ENCODE peak calls at places on chromosomes 16 and 17, in four cellular contexts. One of them, this sample, is unnamed.

GRCh38 chr16:27690604-27691003 is 140.7 kb downstream of the KATNIP start:
- DNase-seq in cardiac fibroblast: peak; percentile 46
- DNase-seq in fibroblast of mammary gland: peak; percentile 21
- DNase-seq in pancreas: no peak
- DNase-seq in this sample: no peak

GRCh38 chr17:16444258-16444886 is 29.0 kb downstream of the TRPV2 start:
- DNase-seq in cardiac fibroblast: no peak
- DNase-seq in fibroblast of mammary gland: peak; percentile 43
- DNase-seq in pancreas: peak; percentile 47
- DNase-seq in this sample: no peak

GRCh38 chr16:79806757-79807156 is 206.2 kb upstream of the MAF start:
- DNase-seq in cardiac fibroblast: no peak
- DNase-seq in fibroblast of mammary gland: no peak
- DNase-seq in pancreas: no peak
- DNase-seq in this sample: no peak

GRCh38 chr16:68778551-68779231 is 41.6 kb downstream of the CDH1 start:
- DNase-seq in cardiac fibroblast: no peak
- DNase-seq in fibroblast of mammary gland: no peak
- DNase-seq in pancreas: peak; percentile 75
- DNase-seq in this sample: no peak

GRCh38 chr17:17342242-17342945 is 39.2 kb downstream of the NT5M start:
- DNase-seq in cardiac fibroblast: no peak
- DNase-seq in fibroblast of mammary gland: no peak
- DNase-seq in pancreas: no peak
- DNase-seq in this sample: no peak

GRCh38 chr17:27954521-27955495 is 61.6 kb upstream of the LYRM9 start:
- DNase-seq in cardiac fibroblast: no peak
- DNase-seq in fibroblast of mammary gland: no peak
- DNase-seq in pancreas: no peak
- DNase-seq in this sample: no peak

GRCh38 chr17:80931421-80932265 is 60.0 kb upstream of the CHMP6 start:
- DNase-seq in cardiac fibroblast: peak; percentile 30
- DNase-seq in fibroblast of mammary gland: peak; percentile 66
- DNase-seq in pancreas: no peak
- DNase-seq in this sample: no peak

GRCh38 chr17:17693253-17693954 is 12.1 kb downstream of the RAI1 start:
- DNase-seq in cardiac fibroblast: peak; percentile 47
- DNase-seq in fibroblast of mammary gland: no peak
- DNase-seq in pancreas: peak; percentile 87
- DNase-seq in this sample: peak; percentile 85

GRCh38 chr16:51053805-51054204 is 97.3 kb downstream of the SALL1 start:
- DNase-seq in cardiac fibroblast: no peak
- DNase-seq in fibroblast of mammary gland: no peak
- DNase-seq in pancreas: no peak
- DNase-seq in this sample: no peak

GRCh38 chr17:77875051-77875780 is 83.3 kb upstream of the TNRC6C start:
- DNase-seq in cardiac fibroblast: peak; percentile 67
- DNase-seq in fibroblast of mammary gland: no peak
- DNase-seq in pancreas: no peak
- DNase-seq in this sample: no peak

GRCh38 chr16:9836118-9836736 is 346.0 kb downstream of the GRIN2A start:
- DNase-seq in cardiac fibroblast: peak; percentile 12
- DNase-seq in fibroblast of mammary gland: peak; percentile 46
- DNase-seq in pancreas: no peak
- DNase-seq in this sample: no peak

GRCh38 chr17:41793749-41794602 is 7.5 kb upstream of the JUP start:
- DNase-seq in cardiac fibroblast: peak; percentile 70
- DNase-seq in fibroblast of mammary gland: no peak
- DNase-seq in pancreas: no peak
- DNase-seq in this sample: no peak

GRCh38 chr17:56939869-56940484 is 20.9 kb downstream of the COIL start:
- DNase-seq in cardiac fibroblast: peak; percentile 74
- DNase-seq in fibroblast of mammary gland: peak; percentile 64
- DNase-seq in pancreas: no peak
- DNase-seq in this sample: no peak

GRCh38 chr16:8721693-8722348 is 47.4 kb downstream of the ABAT start:
- DNase-seq in cardiac fibroblast: no peak
- DNase-seq in fibroblast of mammary gland: no peak
- DNase-seq in pancreas: no peak
- DNase-seq in this sample: no peak

GRCh38 chr17:74972107-74972972 is at the start of gene HID1:
- DNase-seq in cardiac fibroblast: no peak
- DNase-seq in fibroblast of mammary gland: no peak
- DNase-seq in pancreas: peak; percentile 92
- DNase-seq in this sample: peak; percentile 79

GRCh38 chr16:228151-228855 is 946 bp downstream of the LUC7L start:
- DNase-seq in cardiac fibroblast: peak; percentile 19
- DNase-seq in fibroblast of mammary gland: no peak
- DNase-seq in pancreas: no peak
- DNase-seq in this sample: no peak

GRCh38 chr17:16273929-16274339 is 56.9 kb downstream of the PIGL start:
- DNase-seq in cardiac fibroblast: no peak
- DNase-seq in fibroblast of mammary gland: peak; percentile 29
- DNase-seq in pancreas: no peak
- DNase-seq in this sample: no peak

GRCh38 chr16:4316732-4317461 is 1.0 kb downstream of the GLIS2 start:
- DNase-seq in cardiac fibroblast: peak; percentile 63
- DNase-seq in fibroblast of mammary gland: no peak
- DNase-seq in pancreas: peak; percentile 91
- DNase-seq in this sample: peak; percentile 84

DNA sequence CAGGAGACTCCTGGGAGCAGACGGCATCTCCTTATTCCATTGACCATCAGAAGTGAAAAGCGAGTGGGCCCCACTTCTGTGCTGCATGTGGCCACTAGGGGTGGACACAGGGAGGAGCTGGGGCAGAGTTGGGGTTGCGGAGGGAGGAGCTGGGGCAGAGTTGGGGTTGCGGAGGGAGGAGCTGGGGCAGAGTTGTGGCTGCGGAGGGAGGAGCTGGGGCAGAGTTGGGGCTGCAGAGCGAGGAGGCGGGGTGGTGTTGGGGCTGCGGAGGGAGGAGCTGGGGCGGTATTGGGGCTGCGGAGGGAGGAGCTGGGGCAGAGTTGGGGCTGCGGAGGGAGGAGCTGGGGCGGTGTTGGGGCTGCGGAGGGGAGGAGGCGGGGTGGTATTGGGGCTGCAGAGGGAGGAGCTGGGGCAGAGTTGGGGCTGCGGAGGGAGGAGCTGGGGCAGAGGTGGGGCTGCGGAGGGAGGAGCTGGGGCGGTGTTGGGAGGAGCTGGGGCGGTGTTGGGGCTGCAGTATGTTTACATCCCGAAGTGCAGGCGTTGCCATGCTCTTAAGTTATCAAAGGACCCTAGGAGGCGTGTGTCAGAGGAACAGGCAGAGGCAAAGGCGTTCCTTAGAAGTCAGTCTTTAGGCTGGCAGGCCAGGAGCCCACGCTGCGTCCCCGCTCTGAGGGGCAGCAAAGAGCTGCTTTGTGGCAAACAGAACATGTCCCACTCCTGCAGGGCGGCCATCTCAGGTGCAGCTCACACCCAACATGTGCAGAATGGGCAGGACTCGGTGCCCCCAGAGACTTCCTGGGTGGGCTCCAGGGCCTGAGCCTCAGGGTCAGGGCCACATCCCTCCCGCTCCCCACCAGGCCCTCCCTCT is 76.0 kb downstream of the ZNF778 start:
- DNase-seq in cardiac fibroblast: no peak
- DNase-seq in fibroblast of mammary gland: no peak
- DNase-seq in pancreas: no peak
- DNase-seq in this sample: no peak
- TF ChIP-seq CTCF in cardiac fibroblast: no peak
- TF ChIP-seq CTCF in fibroblast of mammary gland: peak; percentile 4
- TF ChIP-seq CTCF in pancreas: no peak
- TF ChIP-seq CTCF in this sample: no peak

DNA sequence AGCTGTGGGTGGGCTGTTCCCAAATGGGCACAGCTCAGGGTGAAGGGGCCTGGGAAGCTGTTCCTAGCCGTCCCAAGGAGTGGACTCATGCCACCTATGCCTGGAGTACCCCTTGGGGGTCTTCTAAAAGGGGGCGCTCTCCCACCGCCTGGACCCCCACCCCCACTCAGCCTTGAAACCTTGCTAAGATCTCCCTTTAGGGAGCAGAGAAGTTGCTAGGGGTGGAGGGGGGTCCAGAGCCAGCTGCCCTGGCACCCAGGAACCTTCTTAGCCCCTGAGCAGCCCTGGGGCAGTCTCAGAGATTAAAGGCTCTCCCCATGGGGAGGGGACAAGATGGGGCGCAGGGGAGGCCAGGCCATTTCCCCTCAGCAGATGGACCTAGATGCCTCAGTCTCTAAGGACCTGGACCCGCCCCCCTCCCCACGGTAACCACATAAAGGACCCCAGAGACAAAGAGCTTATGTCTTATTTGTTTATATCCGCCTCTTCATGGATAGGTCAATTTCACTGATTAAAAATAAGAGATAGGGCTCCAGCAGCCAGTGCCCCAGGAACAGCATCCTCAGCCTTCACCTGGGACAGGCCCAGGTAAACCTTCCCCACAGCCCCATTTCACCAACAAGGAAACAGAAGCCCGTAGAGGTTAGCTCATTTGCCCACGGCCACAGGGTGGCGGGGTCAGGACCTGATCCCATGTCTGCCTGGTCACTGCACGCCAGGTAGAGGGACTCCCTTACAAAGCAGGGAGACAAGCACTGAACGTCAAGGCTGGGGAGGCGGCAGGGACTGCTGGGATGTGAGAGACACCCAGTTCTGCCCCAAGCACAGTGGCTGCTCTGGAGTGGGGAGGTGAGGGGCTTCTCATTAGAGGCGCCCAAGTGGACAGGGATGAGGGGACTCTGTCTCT is 3.4 kb downstream of the MTSS2 start:
- DNase-seq in cardiac fibroblast: no peak
- DNase-seq in fibroblast of mammary gland: no peak
- DNase-seq in pancreas: peak; percentile 15
- DNase-seq in this sample: no peak
- H3K4me3 ChIP-seq in cardiac fibroblast: no peak overlapping the region
- H3K4me3 ChIP-seq in fibroblast of mammary gland: no peak overlapping the region
- H3K4me3 ChIP-seq in pancreas: no peak overlapping the region
- H3K4me3 ChIP-seq in this sample: no peak overlapping the region

DNA sequence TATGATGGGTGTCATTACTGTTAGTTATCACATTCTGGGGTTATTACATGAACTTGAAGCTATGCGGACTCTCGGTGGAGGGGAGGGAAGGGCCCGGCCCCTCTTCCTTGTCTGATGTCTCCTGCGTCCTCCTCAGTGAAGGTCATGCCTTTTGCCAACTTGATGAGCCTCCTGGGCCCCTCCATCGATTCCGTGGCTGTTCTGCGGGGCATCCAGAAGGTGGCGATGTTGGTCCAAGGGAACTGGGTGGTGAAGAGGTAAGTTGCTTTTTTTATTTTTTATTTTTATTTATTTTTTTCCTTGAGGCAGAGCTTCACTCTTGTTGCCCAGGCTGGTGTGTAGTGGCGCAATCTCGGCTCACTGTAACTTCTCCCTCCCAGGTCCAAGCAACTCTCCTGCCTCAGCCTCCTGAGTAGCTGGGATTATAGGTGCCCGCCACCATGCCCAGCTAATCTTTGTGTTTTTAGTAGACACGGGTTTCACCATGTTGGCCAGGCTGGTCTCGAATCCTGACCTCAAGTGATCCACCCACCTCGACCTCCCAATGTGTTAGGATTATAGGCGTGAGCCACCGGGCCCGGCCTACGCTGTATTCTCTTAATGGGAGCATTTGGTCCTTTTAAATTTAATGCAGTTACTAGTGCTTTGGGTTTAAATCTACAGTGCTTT is 21.6 kb downstream of the POLR3E start:
- DNase-seq in cardiac fibroblast: peak; percentile 43
- DNase-seq in fibroblast of mammary gland: peak; percentile 39
- DNase-seq in pancreas: no peak
- DNase-seq in this sample: no peak
- TF ChIP-seq CTCF in cardiac fibroblast: peak; percentile 78
- TF ChIP-seq CTCF in fibroblast of mammary gland: peak; percentile 55
- TF ChIP-seq CTCF in pancreas: peak; percentile 37
- TF ChIP-seq CTCF in this sample: peak; percentile 66

GRCh38 chr16:25109643-25110042 is 1.9 kb upstream of the LCMT1 start:
- DNase-seq in cardiac fibroblast: peak; percentile 91
- DNase-seq in fibroblast of mammary gland: peak; percentile 99
- DNase-seq in pancreas: no peak
- DNase-seq in this sample: no peak

GRCh38 chr16:25110392-25110947 is 1.1 kb upstream of the LCMT1 start:
- DNase-seq in cardiac fibroblast: no peak
- DNase-seq in fibroblast of mammary gland: no peak
- DNase-seq in pancreas: no peak
- DNase-seq in this sample: no peak

GRCh38 chr16:25108054-25108453 is 3.5 kb upstream of the LCMT1 start:
- DNase-seq in cardiac fibroblast: no peak
- DNase-seq in fibroblast of mammary gland: no peak
- DNase-seq in pancreas: no peak
- DNase-seq in this sample: no peak

GRCh38 chr16:25107466-25107792 is 4.1 kb upstream of the LCMT1 start:
- DNase-seq in cardiac fibroblast: no peak
- DNase-seq in fibroblast of mammary gland: no peak
- DNase-seq in pancreas: peak; percentile 39
- DNase-seq in this sample: no peak

DNA sequence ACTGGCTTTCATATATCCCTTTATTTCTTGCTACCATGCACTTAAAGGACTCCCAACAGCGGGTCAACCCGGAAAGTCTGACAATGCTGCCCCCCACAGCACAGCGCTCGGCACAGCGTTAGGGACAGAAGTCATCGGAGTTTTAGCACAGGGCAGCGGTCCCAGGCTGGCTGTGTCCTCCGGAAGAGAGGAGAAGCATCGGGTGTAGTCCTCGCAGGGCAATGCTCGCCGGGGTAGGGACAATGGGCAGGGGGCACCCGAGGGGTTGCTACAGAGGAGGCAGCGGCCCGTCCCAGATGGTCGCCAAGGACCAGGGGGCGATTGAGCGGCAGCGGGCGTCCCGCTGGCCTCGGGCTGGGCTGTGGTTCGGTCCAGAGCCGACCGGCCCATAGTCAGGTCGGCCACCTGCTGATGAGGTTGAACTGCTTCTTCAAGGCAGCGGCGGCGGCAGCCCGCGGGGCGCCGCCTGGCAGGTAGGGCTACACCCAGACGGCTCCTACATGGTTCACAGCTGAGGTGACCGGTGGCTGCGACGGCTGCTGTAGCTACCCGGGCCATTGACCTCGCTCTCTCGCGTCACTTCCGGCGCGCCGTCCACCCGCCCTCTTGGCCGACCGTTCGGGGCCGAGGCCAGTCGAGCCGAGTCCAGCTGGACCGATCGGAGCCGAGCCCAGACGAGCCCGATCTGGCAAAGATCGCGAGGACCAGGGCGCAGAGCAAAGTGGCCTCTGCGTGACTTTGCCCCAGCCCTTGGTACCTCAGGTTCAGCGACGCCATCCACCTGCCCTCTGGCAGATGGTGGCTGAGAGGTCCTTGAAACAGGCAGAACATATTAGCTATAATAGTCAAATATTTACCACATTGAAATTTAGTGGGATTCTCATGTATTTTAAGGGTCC is 4.7 kb upstream of the LCMT1 start:
- DNase-seq in cardiac fibroblast: peak; percentile 87
- DNase-seq in fibroblast of mammary gland: peak; percentile 85
- DNase-seq in pancreas: peak; percentile 97
- DNase-seq in this sample: peak; percentile 98
- H3K4me3 ChIP-seq in cardiac fibroblast: peak overlapping the region; percentile 67
- H3K4me3 ChIP-seq in fibroblast of mammary gland: peak overlapping the region; percentile 81
- H3K4me3 ChIP-seq in pancreas: peak overlapping the region; percentile 85
- H3K4me3 ChIP-seq in this sample: peak overlapping the region; percentile 97

GRCh38 chr17:44502598-44503079 is 567 bp downstream of the GPATCH8 start:
- DNase-seq in cardiac fibroblast: peak; percentile 10
- DNase-seq in fibroblast of mammary gland: peak; percentile 24
- DNase-seq in pancreas: peak; percentile 44
- DNase-seq in this sample: no peak
- TF ChIP-seq CTCF in cardiac fibroblast: no peak
- TF ChIP-seq CTCF in fibroblast of mammary gland: no peak
- TF ChIP-seq CTCF in pancreas: no peak
- TF ChIP-seq CTCF in this sample: no peak